ENCODE peak calls at places on chromosomes 3 and 15, in six cellular contexts. D, Q, V, R, J and B are unnamed samples. For H3K27me3 and H3K9me3, the result is how much of the 10 kb centered on the place peaks cover.

GRCh38 chr3:152269423-152270144 is 855 bp downstream of the MBNL1 start:
- DNase-seq in V (peak), J (peak), D (peak), Q (no peak), R (peak), B (peak)

GRCh38 chr3:150528359-150528797 is 17.9 kb downstream of the SERP1 start:
- DNase-seq in V (no peak), Q (no peak), R (no peak), J (peak), D (peak), B (no peak)

GRCh38 chr3:171704002-171704401 is 106.3 kb downstream of the PLD1 start:
- DNase-seq in J (peak), V (no peak), Q (peak), R (no peak), D (peak), B (no peak)

GRCh38 chr3:144085964-144086363 is 114.3 kb downstream of the DIPK2A start:
- DNase-seq in R (no peak), Q (no peak), J (no peak), D (peak), V (no peak), B (no peak)

GRCh38 chr3:10164546-10165393 is at the start of gene IRAK2:
- DNase-seq in R (peak), V (peak), Q (peak), J (peak), D (peak), B (no peak)

GRCh38 chr3:47664519-47664918 is 85.9 kb upstream of the CSPG5 start:
- DNase-seq in J (no peak), Q (peak), R (no peak), D (no peak), V (no peak), B (no peak)

GRCh38 chr15:85277847-85278246 is 102.6 kb upstream of the AKAP13 start:
- DNase-seq in D (no peak), R (no peak), V (no peak), Q (no peak), J (no peak), B (no peak)

GRCh38 chr15:56146756-56147155 is 96.9 kb downstream of the RFX7 start:
- DNase-seq in Q (no peak), V (no peak), J (no peak), R (no peak), D (peak), B (no peak)

GRCh38 chr15:71316911-71317310 is 201.6 kb downstream of the THSD4 start:
- DNase-seq in Q (no peak), V (no peak), R (no peak), D (peak), J (no peak), B (no peak)

GRCh38 chr3:146404451-146404850 is 64.9 kb downstream of the PLSCR2 start:
- DNase-seq in J (peak), D (peak), R (no peak), V (no peak), Q (no peak), B (peak)

GRCh38 chr3:183815565-183815943 is 9.8 kb downstream of the MAP6D1 start:
- DNase-seq in V (no peak), Q (no peak), J (no peak), R (no peak), D (no peak), B (no peak)

GRCh38 chr3:63864008-63864871 is 573 bp downstream of the ATXN7 start:
- DNase-seq in V (no peak), R (peak), D (no peak), J (peak), Q (no peak), B (no peak)

GRCh38 chr3:126858887-126859286 is 124.0 kb upstream of the PLXNA1 start:
- DNase-seq in Q (no peak), J (peak), V (no peak), D (peak), R (no peak), B (peak)

GRCh38 chr3:57110797-57111196 is 50.3 kb downstream of the SPATA12 start:
- DNase-seq in R (no peak), Q (no peak), J (no peak), V (no peak), D (no peak), B (no peak)

GRCh38 chr15:62779041-62779810 is 263.3 kb upstream of the TPM1 start:
- DNase-seq in J (peak), R (no peak), D (peak), Q (no peak), V (no peak), B (no peak)

GRCh38 chr3:48431224-48432029 is 1.5 kb upstream of the PLXNB1 start:
- DNase-seq in V (no peak), J (no peak), D (no peak), Q (no peak), R (peak), B (no peak)

GRCh38 chr15:98776607-98777281 is 128.4 kb downstream of the IGF1R start:
- DNase-seq in Q (no peak), J (peak), V (peak), D (peak), R (peak), B (no peak)

GRCh38 chr15:51708013-51708412 is 26.7 kb downstream of the SCG3 start:
- DNase-seq in J (no peak), D (no peak), R (no peak), Q (no peak), V (no peak), B (no peak)

GRCh38 chr3:149151843-149152242 is 22.4 kb downstream of the HPS3 start:
- DNase-seq in Q (no peak), J (peak), V (no peak), D (peak), R (no peak), B (no peak)

GRCh38 chr15:80779658-80780415 is 667 bp downstream of the CEMIP start:
- DNase-seq in V (no peak), J (peak), Q (no peak), D (peak), R (no peak), B (no peak)

GRCh38 chr3:48684480-48685143 is 1.1 kb downstream of the NCKIPSD start:
- DNase-seq in J (peak), R (peak), Q (no peak), D (peak), V (no peak), B (no peak)

GRCh38 chr3:126679831-126680677 is 24.0 kb upstream of the CHCHD6 start:
- DNase-seq in Q (no peak), D (no peak), V (no peak), R (no peak), J (peak), B (no peak)

GRCh38 chr15:41825572-41826535 is 2.0 kb upstream of the JMJD7 start:
- DNase-seq in Q (no peak), V (no peak), R (peak), J (no peak), D (no peak), B (no peak)

GRCh38 chr15:31108836-31109235 is 7.3 kb upstream of the TRPM1 start:
- DNase-seq in R (no peak), J (no peak), Q (no peak), D (peak), V (no peak), B (no peak)

GRCh38 chr3:141093971-141094401 is 42.8 kb downstream of the SPSB4 start:
- DNase-seq in J (no peak), D (no peak), R (no peak), V (no peak), Q (no peak), B (no peak)

GRCh38 chr3:152260529-152260928 is 8.2 kb upstream of the MBNL1 start:
- DNase-seq in R (no peak), V (no peak), J (no peak), Q (no peak), D (no peak), B (no peak)

GRCh38 chr3:64084640-64085039 is 61.3 kb upstream of the PSMD6 start:
- DNase-seq in Q (peak), D (peak), R (no peak), V (no peak), J (no peak), B (peak)

GRCh38 chr3:73257186-73257585 is 195.7 kb downstream of the EBLN2 start:
- DNase-seq in V (no peak), J (no peak), Q (no peak), D (no peak), R (no peak), B (no peak)

GRCh38 chr15:83475551-83475950 is 28.4 kb downstream of the SH3GL3 start:
- DNase-seq in J (peak), V (no peak), R (no peak), D (peak), Q (no peak), B (no peak)

GRCh38 chr3:125203731-125204130 is 8.8 kb downstream of the SLC12A8 start:
- DNase-seq in Q (no peak), D (no peak), J (no peak), R (no peak), V (no peak), B (no peak)

GRCh38 chr3:188510366-188510765 is 356.4 kb downstream of the LPP start:
- DNase-seq in D (peak), J (peak), R (no peak), Q (no peak), V (no peak), B (peak)

GRCh38 chr3:64220161-64220560 is 5.1 kb downstream of the PRICKLE2 start:
- DNase-seq in R (no peak), J (peak), D (peak), V (no peak), Q (no peak), B (no peak)

GRCh38 chr3:183278479-183279088 is 25.5 kb downstream of the B3GNT5 start:
- DNase-seq in V (no peak), J (no peak), D (no peak), Q (no peak), R (no peak), B (no peak)

GRCh38 chr15:45180201-45180600 is 7.6 kb downstream of the SHF start:
- DNase-seq in D (no peak), V (no peak), Q (no peak), J (no peak), R (no peak), B (no peak)

GRCh38 chr15:70633394-70633793 is 130.0 kb downstream of the UACA start:
- DNase-seq in J (no peak), Q (no peak), D (no peak), R (no peak), V (no peak), B (no peak)

GRCh38 chr3:162586591-162586990 is 1090.0 kb downstream of the OTOL1 start:
- DNase-seq in V (no peak), J (peak), R (no peak), Q (no peak), D (peak), B (peak)

GRCh38 chr3:129118745-129119144 is 2.9 kb downstream of the RAB43 start:
- DNase-seq in D (no peak), R (no peak), V (peak), Q (no peak), J (no peak), B (no peak)

GRCh38 chr3:97821413-97821809 is 400 bp upstream of the CRYBG3 start:
- DNase-seq in V (no peak), J (peak), R (peak), D (no peak), Q (no peak), B (no peak)

GRCh38 chr3:113571360-113571759 is 39.0 kb downstream of the SIDT1 start:
- DNase-seq in Q (no peak), D (no peak), J (no peak), R (no peak), V (no peak), B (no peak)

GRCh38 chr3:113575191-113575590 is 42.8 kb downstream of the SIDT1 start:
- DNase-seq in R (no peak), J (no peak), D (no peak), Q (no peak), V (no peak), B (no peak)

GRCh38 chr3:113573728-113574127 is 41.4 kb downstream of the SIDT1 start:
- DNase-seq in Q (no peak), D (no peak), V (no peak), R (no peak), J (no peak), B (no peak)

GRCh38 chr3:113574213-113574612 is 41.9 kb downstream of the SIDT1 start:
- DNase-seq in J (no peak), Q (no peak), V (no peak), D (no peak), R (no peak), B (no peak)

DNA sequence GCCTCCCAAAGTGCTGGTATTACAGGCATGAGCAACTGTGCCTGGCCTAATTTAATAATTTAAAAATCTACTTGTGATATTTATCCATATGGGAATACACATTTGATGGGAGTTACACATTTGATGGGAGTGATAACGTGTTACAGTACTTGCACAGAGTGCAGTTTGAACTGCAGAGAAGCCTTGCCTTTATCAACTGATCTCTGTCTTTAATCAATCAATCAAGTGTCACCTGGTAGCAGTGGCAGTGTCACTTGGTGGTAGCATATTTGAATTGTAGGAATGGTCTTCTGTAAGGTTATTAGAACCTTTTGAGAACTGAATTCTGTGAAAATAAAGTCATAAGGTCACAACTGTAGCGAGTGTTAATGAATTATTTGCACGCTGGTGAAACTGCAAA is 37.8 kb downstream of the SIDT1 start:
- DNase-seq in R (no peak), D (no peak), Q (no peak), V (no peak), J (no peak), B (no peak)
- H3K27me3 ChIP-seq in R (under half), D (under half), Q (under half), V (under half), J (under half), B (under half)

DNA sequence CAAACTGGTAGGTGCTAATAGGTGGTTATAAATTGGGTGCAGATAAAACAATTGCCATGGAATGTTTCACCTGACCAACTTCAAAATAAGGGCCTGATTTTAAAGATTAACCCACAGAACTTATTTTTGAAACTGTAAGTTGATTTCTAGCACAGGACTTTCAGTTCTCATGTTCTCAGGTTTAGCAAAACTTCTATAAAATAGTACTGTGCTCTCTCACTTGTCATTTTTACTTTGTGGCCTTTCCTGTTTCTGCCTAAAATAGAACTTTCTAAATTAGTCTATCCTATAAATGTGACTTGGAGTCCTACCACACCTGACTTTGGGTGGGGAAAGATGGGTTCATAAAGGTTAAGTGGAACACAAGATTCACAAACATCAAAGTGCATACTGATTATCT is 38.8 kb downstream of the BTLA start:
- DNase-seq in J (no peak), Q (no peak), D (no peak), R (no peak), V (no peak), B (no peak)
- H3K9me3 ChIP-seq in J (under half), Q (under half), D (under half), R (under half), V (under half), B (under half)

DNA sequence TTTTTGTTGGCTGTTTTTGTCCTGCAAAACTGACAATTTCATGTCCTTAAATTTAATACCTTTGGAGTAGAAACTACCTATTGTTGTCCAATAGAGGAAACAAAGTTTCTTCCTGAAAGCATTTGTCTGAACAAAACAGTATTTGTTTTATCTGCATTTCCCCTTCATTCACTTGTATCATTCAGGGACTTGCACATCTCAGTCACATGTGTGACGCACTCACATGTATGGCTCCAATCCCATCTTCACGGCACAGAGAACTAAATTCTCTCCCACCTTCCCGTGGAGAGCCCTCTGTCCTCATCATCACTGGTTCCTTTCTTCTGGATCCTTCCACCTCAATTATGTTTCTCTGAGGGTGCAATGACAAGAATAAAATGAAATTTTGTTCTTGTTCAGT is 49.5 kb upstream of the GOLGA8J start:
- DNase-seq in D (no peak), V (no peak), R (no peak), J (no peak), Q (no peak), B (no peak)
- H3K27me3 ChIP-seq in D (under half), V (under half), R (under half), J (under half), Q (under half), B (under half)

GRCh38 chr3:12613250-12613649 is 50.7 kb downstream of the RAF1 start:
- DNase-seq in R (no peak), J (no peak), D (no peak), V (no peak), Q (no peak), B (no peak)

GRCh38 chr3:12608368-12608767 is 51.5 kb downstream of the MKRN2 start:
- DNase-seq in D (no peak), V (no peak), R (no peak), Q (no peak), J (no peak), B (no peak)

GRCh38 chr3:12612514-12613226 is 51.2 kb downstream of the RAF1 start:
- DNase-seq in D (no peak), V (no peak), R (no peak), J (no peak), Q (no peak), B (no peak)

GRCh38 chr3:12615263-12615662 is 48.7 kb downstream of the RAF1 start:
- DNase-seq in Q (no peak), R (no peak), V (no peak), D (no peak), J (no peak), B (no peak)

GRCh38 chr3:12611117-12611516 is 52.8 kb downstream of the RAF1 start:
- DNase-seq in J (no peak), R (no peak), D (no peak), Q (no peak), V (no peak), B (no peak)
- H3K9me3 ChIP-seq in J (under half), R (under half), D (under half), Q (under half), V (under half), B (under half)

DNA sequence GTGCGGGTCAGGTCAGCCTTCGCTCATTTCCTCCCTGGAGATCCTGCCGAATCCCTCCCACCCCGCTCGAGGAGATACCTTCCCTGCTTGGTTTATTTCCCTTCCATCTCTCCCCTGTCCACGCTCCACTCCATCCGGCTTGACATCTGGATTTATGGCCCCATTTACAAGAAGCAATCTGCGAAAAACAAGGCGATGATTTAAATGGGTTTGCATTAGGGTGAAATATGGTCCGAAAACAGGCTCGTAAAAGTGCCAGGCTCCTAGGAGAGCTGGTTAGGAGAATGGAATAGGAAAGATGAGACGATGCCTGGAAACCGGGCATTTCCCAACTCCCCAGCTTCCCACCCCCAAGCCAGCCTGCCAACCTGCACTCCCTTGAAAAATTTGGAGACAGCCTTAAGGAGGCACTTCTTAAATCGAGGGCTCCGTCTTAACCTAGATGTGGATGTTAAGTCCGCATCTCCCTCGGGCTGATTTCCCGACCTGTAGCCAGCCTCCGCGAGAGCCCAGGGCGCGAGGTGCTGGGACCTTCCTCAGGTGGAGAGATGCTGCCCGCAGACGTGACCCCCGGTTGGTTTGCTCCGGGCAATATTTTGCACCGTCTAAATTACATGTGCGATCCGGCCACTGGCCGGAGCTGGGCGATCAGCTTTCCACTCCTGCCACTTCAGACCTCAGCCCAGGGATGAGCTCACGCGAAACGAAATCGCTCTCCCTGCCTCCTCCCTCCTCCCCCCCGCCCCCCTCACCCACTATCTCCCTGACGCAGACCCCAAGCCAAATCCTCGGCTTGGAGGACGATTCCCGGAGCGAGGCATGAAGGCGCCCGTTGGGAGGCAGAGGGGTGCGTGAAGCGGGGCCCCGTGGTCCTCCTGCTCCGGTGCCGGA is 1.3 kb downstream of the GRM7 start:
- DNase-seq in V (no peak), R (no peak), D (no peak), J (no peak), Q (no peak), B (no peak)
- H3K27me3 ChIP-seq in V (under half), R (under half), D (under half), J (under half), Q (under half), B (under half)